ENCODE peak calls at places on chromosomes 5 and 9, in eight cellular contexts. One of them, this sample, is unnamed.

GRCh38 chr9:73689091-73689870 is 537.6 kb downstream of the ANXA1 start:
- DNase-seq in HCT116: no peak
- DNase-seq in fibroblast of lung: no peak
- DNase-seq in PC-9: no peak
- DNase-seq in keratinocyte: no peak
- DNase-seq in astrocyte: no peak
- DNase-seq in PC-3: no peak
- DNase-seq in GM23248: no peak
- DNase-seq in this sample: no peak

GRCh38 chr9:77170991-77171699 is 6.2 kb upstream of the VPS13A start:
- DNase-seq in HCT116: no peak
- DNase-seq in fibroblast of lung: no peak
- DNase-seq in PC-9: no peak
- DNase-seq in keratinocyte: no peak
- DNase-seq in astrocyte: no peak
- DNase-seq in PC-3: no peak
- DNase-seq in GM23248: no peak
- DNase-seq in this sample: no peak

GRCh38 chr5:136082390-136083193 is 50.1 kb upstream of the SMAD5 start:
- DNase-seq in HCT116: peak; percentile 57
- DNase-seq in fibroblast of lung: no peak
- DNase-seq in PC-9: peak; percentile 48
- DNase-seq in keratinocyte: no peak
- DNase-seq in astrocyte: no peak
- DNase-seq in PC-3: peak; percentile 71
- DNase-seq in GM23248: peak; percentile 89
- DNase-seq in this sample: peak; percentile 86

GRCh38 chr5:158530111-158530510 is 569.6 kb downstream of the EBF1 start:
- DNase-seq in HCT116: no peak
- DNase-seq in fibroblast of lung: no peak
- DNase-seq in PC-9: no peak
- DNase-seq in keratinocyte: no peak
- DNase-seq in astrocyte: no peak
- DNase-seq in PC-3: no peak
- DNase-seq in GM23248: no peak
- DNase-seq in this sample: no peak

GRCh38 chr5:11046160-11046559 is 285.1 kb upstream of the DAP start:
- DNase-seq in HCT116: no peak
- DNase-seq in fibroblast of lung: no peak
- DNase-seq in PC-9: no peak
- DNase-seq in keratinocyte: no peak
- DNase-seq in astrocyte: no peak
- DNase-seq in PC-3: peak; percentile 30
- DNase-seq in GM23248: peak; percentile 9
- DNase-seq in this sample: peak; percentile 43

GRCh38 chr5:129664336-129664937 is 83.5 kb upstream of the MINAR2 start:
- DNase-seq in HCT116: peak; percentile 39
- DNase-seq in fibroblast of lung: peak; percentile 29
- DNase-seq in PC-9: no peak
- DNase-seq in keratinocyte: no peak
- DNase-seq in astrocyte: peak; percentile 2
- DNase-seq in PC-3: peak; percentile 69
- DNase-seq in GM23248: peak; percentile 38
- DNase-seq in this sample: peak; percentile 65

GRCh38 chr9:95124582-95125359 is 192.7 kb downstream of the FANCC start:
- DNase-seq in HCT116: no peak
- DNase-seq in fibroblast of lung: no peak
- DNase-seq in PC-9: no peak
- DNase-seq in keratinocyte: no peak
- DNase-seq in astrocyte: no peak
- DNase-seq in PC-3: no peak
- DNase-seq in GM23248: peak; percentile 24
- DNase-seq in this sample: peak; percentile 57

GRCh38 chr5:14032944-14033343 is 88.5 kb upstream of the DNAH5 start:
- DNase-seq in HCT116: peak; percentile 59
- DNase-seq in fibroblast of lung: peak; percentile 84
- DNase-seq in PC-9: peak; percentile 89
- DNase-seq in keratinocyte: no peak
- DNase-seq in astrocyte: peak; percentile 73
- DNase-seq in PC-3: peak; percentile 77
- DNase-seq in GM23248: peak; percentile 89
- DNase-seq in this sample: no peak

GRCh38 chr5:75156585-75156984 is 80.1 kb downstream of the ANKRD31 start:
- DNase-seq in HCT116: no peak
- DNase-seq in fibroblast of lung: no peak
- DNase-seq in PC-9: no peak
- DNase-seq in keratinocyte: no peak
- DNase-seq in astrocyte: no peak
- DNase-seq in PC-3: peak; percentile 19
- DNase-seq in GM23248: peak; percentile 10
- DNase-seq in this sample: peak; percentile 62

GRCh38 chr9:70021026-70021571 is 22.5 kb upstream of the MAMDC2 start:
- DNase-seq in HCT116: no peak
- DNase-seq in fibroblast of lung: peak; percentile 96
- DNase-seq in PC-9: peak; percentile 62
- DNase-seq in keratinocyte: peak; percentile 65
- DNase-seq in astrocyte: peak; percentile 95
- DNase-seq in PC-3: peak; percentile 78
- DNase-seq in GM23248: peak; percentile 91
- DNase-seq in this sample: no peak

GRCh38 chr5:1893754-1894153 is 11.0 kb upstream of the IRX4 start:
- DNase-seq in HCT116: no peak
- DNase-seq in fibroblast of lung: no peak
- DNase-seq in PC-9: no peak
- DNase-seq in keratinocyte: no peak
- DNase-seq in astrocyte: no peak
- DNase-seq in PC-3: no peak
- DNase-seq in GM23248: no peak
- DNase-seq in this sample: no peak

GRCh38 chr9:114209151-114209550 is 53.8 kb downstream of the COL27A1 start:
- DNase-seq in HCT116: no peak
- DNase-seq in fibroblast of lung: no peak
- DNase-seq in PC-9: no peak
- DNase-seq in keratinocyte: no peak
- DNase-seq in astrocyte: no peak
- DNase-seq in PC-3: no peak
- DNase-seq in GM23248: no peak
- DNase-seq in this sample: no peak

GRCh38 chr5:39106332-39106731 is 32.1 kb upstream of the RICTOR start:
- DNase-seq in HCT116: no peak
- DNase-seq in fibroblast of lung: no peak
- DNase-seq in PC-9: no peak
- DNase-seq in keratinocyte: no peak
- DNase-seq in astrocyte: no peak
- DNase-seq in PC-3: peak; percentile 55
- DNase-seq in GM23248: peak; percentile 60
- DNase-seq in this sample: no peak

GRCh38 chr5:1899201-1899600 is 16.5 kb upstream of the IRX4 start:
- DNase-seq in HCT116: no peak
- DNase-seq in fibroblast of lung: no peak
- DNase-seq in PC-9: no peak
- DNase-seq in keratinocyte: no peak
- DNase-seq in astrocyte: no peak
- DNase-seq in PC-3: no peak
- DNase-seq in GM23248: no peak
- DNase-seq in this sample: no peak

GRCh38 chr9:72022846-72023245 is 37.6 kb downstream of the C9orf57 start:
- DNase-seq in HCT116: no peak
- DNase-seq in fibroblast of lung: peak; percentile 94
- DNase-seq in PC-9: peak; percentile 70
- DNase-seq in keratinocyte: peak; percentile 58
- DNase-seq in astrocyte: peak; percentile 93
- DNase-seq in PC-3: peak; percentile 64
- DNase-seq in GM23248: peak; percentile 86
- DNase-seq in this sample: no peak

DNA sequence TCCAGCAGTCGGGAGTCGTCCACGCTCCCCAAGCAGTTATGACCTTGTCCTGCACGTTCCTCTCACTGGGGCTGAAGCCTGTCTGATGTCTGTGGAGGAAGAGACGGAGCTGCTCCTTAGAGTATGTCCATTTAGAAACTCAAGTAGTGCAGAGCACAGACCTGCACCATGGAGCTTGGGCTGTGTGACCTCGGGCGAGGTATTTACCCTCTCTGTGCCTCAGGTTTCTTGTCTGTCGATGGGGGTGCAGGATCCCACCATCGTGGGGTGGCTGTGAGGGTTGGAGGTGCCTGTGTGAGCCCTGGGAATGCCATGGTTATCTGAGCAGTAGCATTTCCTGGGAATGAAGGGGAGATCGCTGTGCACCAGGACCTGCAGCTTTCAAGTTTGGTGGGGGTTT is 14.2 kb downstream of the TRAF2 start:
- DNase-seq in HCT116: no peak
- DNase-seq in fibroblast of lung: no peak
- DNase-seq in PC-9: no peak
- DNase-seq in keratinocyte: no peak
- DNase-seq in astrocyte: no peak
- DNase-seq in PC-3: no peak
- DNase-seq in GM23248: no peak
- DNase-seq in this sample: no peak
- H4K20me1 ChIP-seq in HCT116: no peaks in the 10 kb centered on the region
- H4K20me1 ChIP-seq in fibroblast of lung: no peaks in the 10 kb centered on the region
- H4K20me1 ChIP-seq in PC-9: no peaks in the 10 kb centered on the region
- H4K20me1 ChIP-seq in keratinocyte: no peaks in the 10 kb centered on the region
- H4K20me1 ChIP-seq in astrocyte: peaks cover 27% of the 10 kb centered on the region
- H4K20me1 ChIP-seq in PC-3: no peaks in the 10 kb centered on the region
- H4K20me1 ChIP-seq in GM23248: no peaks in the 10 kb centered on the region
- H4K20me1 ChIP-seq in this sample: peaks cover 23% of the 10 kb centered on the region

GRCh38 chr5:181233436-181234115 is 10.1 kb downstream of the RACK1 start:
- DNase-seq in HCT116: no peak
- DNase-seq in fibroblast of lung: no peak
- DNase-seq in PC-9: no peak
- DNase-seq in keratinocyte: no peak
- DNase-seq in astrocyte: no peak
- DNase-seq in PC-3: no peak
- DNase-seq in GM23248: no peak
- DNase-seq in this sample: no peak

GRCh38 chr5:181234116-181234454 is 9.6 kb downstream of the RACK1 start:
- DNase-seq in HCT116: no peak
- DNase-seq in fibroblast of lung: no peak
- DNase-seq in PC-9: no peak
- DNase-seq in keratinocyte: no peak
- DNase-seq in astrocyte: no peak
- DNase-seq in PC-3: no peak
- DNase-seq in GM23248: no peak
- DNase-seq in this sample: no peak

GRCh38 chr5:181229996-181230395 is 6.9 kb downstream of the TRIM41 start:
- DNase-seq in HCT116: no peak
- DNase-seq in fibroblast of lung: no peak
- DNase-seq in PC-9: no peak
- DNase-seq in keratinocyte: no peak
- DNase-seq in astrocyte: no peak
- DNase-seq in PC-3: no peak
- DNase-seq in GM23248: no peak
- DNase-seq in this sample: no peak

GRCh38 chr5:181232593-181232992 is 9.5 kb downstream of the TRIM41 start:
- DNase-seq in HCT116: no peak
- DNase-seq in fibroblast of lung: no peak
- DNase-seq in PC-9: no peak
- DNase-seq in keratinocyte: no peak
- DNase-seq in astrocyte: no peak
- DNase-seq in PC-3: no peak
- DNase-seq in GM23248: peak; percentile 41
- DNase-seq in this sample: no peak

GRCh38 chr5:181231444-181231843 is 8.4 kb downstream of the TRIM41 start:
- DNase-seq in HCT116: no peak
- DNase-seq in fibroblast of lung: no peak
- DNase-seq in PC-9: no peak
- DNase-seq in keratinocyte: no peak
- DNase-seq in astrocyte: no peak
- DNase-seq in PC-3: no peak
- DNase-seq in GM23248: no peak
- DNase-seq in this sample: no peak
- H4K20me1 ChIP-seq in HCT116: peaks cover 7% of the 10 kb centered on the region
- H4K20me1 ChIP-seq in fibroblast of lung: no peaks in the 10 kb centered on the region
- H4K20me1 ChIP-seq in PC-9: peaks cover 15% of the 10 kb centered on the region
- H4K20me1 ChIP-seq in keratinocyte: peaks cover 15% of the 10 kb centered on the region
- H4K20me1 ChIP-seq in astrocyte: peaks cover 50% of the 10 kb centered on the region
- H4K20me1 ChIP-seq in PC-3: peaks cover 9% of the 10 kb centered on the region
- H4K20me1 ChIP-seq in GM23248: peaks cover 3% of the 10 kb centered on the region
- H4K20me1 ChIP-seq in this sample: peaks cover 6% of the 10 kb centered on the region

GRCh38 chr5:32436553-32437262 is 7.8 kb downstream of the ZFR start:
- DNase-seq in HCT116: no peak
- DNase-seq in fibroblast of lung: no peak
- DNase-seq in PC-9: no peak
- DNase-seq in keratinocyte: no peak
- DNase-seq in astrocyte: no peak
- DNase-seq in PC-3: peak; percentile 29
- DNase-seq in GM23248: no peak
- DNase-seq in this sample: no peak
- H4K20me1 ChIP-seq in HCT116: peaks cover 24% of the 10 kb centered on the region
- H4K20me1 ChIP-seq in fibroblast of lung: peaks cover 2% of the 10 kb centered on the region
- H4K20me1 ChIP-seq in PC-9: peaks cover 96% of the 10 kb centered on the region
- H4K20me1 ChIP-seq in keratinocyte: peaks cover 31% of the 10 kb centered on the region
- H4K20me1 ChIP-seq in astrocyte: peaks cover 82% of the 10 kb centered on the region
- H4K20me1 ChIP-seq in PC-3: peaks cover 76% of the 10 kb centered on the region
- H4K20me1 ChIP-seq in GM23248: peaks cover 25% of the 10 kb centered on the region
- H4K20me1 ChIP-seq in this sample: peaks cover 64% of the 10 kb centered on the region

GRCh38 chr9:92762781-92763708 is 1.6 kb downstream of the BICD2 start:
- DNase-seq in HCT116: no peak
- DNase-seq in fibroblast of lung: no peak
- DNase-seq in PC-9: no peak
- DNase-seq in keratinocyte: no peak
- DNase-seq in astrocyte: no peak
- DNase-seq in PC-3: no peak
- DNase-seq in GM23248: peak; percentile 43
- DNase-seq in this sample: no peak

GRCh38 chr9:92762196-92762595 is 2.4 kb downstream of the BICD2 start:
- DNase-seq in HCT116: no peak
- DNase-seq in fibroblast of lung: no peak
- DNase-seq in PC-9: no peak
- DNase-seq in keratinocyte: no peak
- DNase-seq in astrocyte: no peak
- DNase-seq in PC-3: no peak
- DNase-seq in GM23248: peak; percentile 35
- DNase-seq in this sample: no peak

GRCh38 chr9:92759990-92760893 is 4.4 kb downstream of the BICD2 start:
- DNase-seq in HCT116: no peak
- DNase-seq in fibroblast of lung: no peak
- DNase-seq in PC-9: no peak
- DNase-seq in keratinocyte: no peak
- DNase-seq in astrocyte: no peak
- DNase-seq in PC-3: no peak
- DNase-seq in GM23248: peak; percentile 84
- DNase-seq in this sample: no peak

GRCh38 chr9:92761686-92762085 is 2.9 kb downstream of the BICD2 start:
- DNase-seq in HCT116: no peak
- DNase-seq in fibroblast of lung: no peak
- DNase-seq in PC-9: no peak
- DNase-seq in keratinocyte: no peak
- DNase-seq in astrocyte: no peak
- DNase-seq in PC-3: no peak
- DNase-seq in GM23248: no peak
- DNase-seq in this sample: no peak

DNA sequence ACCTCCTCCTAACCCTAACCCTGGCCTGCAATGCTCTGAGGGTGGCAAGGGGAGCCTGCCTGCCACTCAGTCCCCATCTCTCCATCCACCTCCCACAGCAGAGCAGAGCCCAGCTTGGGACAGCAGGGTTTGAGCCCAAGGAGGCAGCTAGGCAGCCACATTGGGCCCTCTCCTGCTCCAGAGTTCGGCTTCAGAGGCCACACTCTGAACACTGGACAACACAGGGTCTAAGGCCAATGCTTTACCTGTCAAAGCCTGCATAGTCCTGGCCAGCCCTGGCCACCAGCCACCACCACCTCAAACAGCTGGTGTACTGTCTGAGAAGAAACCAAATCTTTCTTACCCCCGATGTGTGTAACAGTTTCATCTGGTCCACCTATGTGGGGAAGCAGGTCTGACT is 5.2 kb downstream of the BICD2 start:
- DNase-seq in HCT116: no peak
- DNase-seq in fibroblast of lung: no peak
- DNase-seq in PC-9: no peak
- DNase-seq in keratinocyte: no peak
- DNase-seq in astrocyte: no peak
- DNase-seq in PC-3: no peak
- DNase-seq in GM23248: no peak
- DNase-seq in this sample: no peak
- H4K20me1 ChIP-seq in HCT116: peaks cover 3% of the 10 kb centered on the region
- H4K20me1 ChIP-seq in fibroblast of lung: peaks cover 4% of the 10 kb centered on the region
- H4K20me1 ChIP-seq in PC-9: peaks cover 18% of the 10 kb centered on the region
- H4K20me1 ChIP-seq in keratinocyte: peaks cover 42% of the 10 kb centered on the region
- H4K20me1 ChIP-seq in astrocyte: peaks cover 65% of the 10 kb centered on the region
- H4K20me1 ChIP-seq in PC-3: peaks cover 23% of the 10 kb centered on the region
- H4K20me1 ChIP-seq in GM23248: no peaks in the 10 kb centered on the region
- H4K20me1 ChIP-seq in this sample: peaks cover 41% of the 10 kb centered on the region

This sample was measured in GM23338.